ENCODE peak calls at places on chromosomes 7 and 10, in six cellular contexts. I is fibroblast of the aortic adventitia; R is right atrium auricular region; G is BJ; V is AG09309; J is CD8-positive, alpha-beta T cell. C is an unnamed sample.

GRCh38 chr10:93438796-93439253 is 43.3 kb downstream of the MYOF start:
- DNase-seq in I (no peak), R (no peak), G (no peak), V (no peak), J (no peak), C (peak)

GRCh38 chr10:95674643-95675042 is 18.1 kb upstream of the ALDH18A1 start:
- DNase-seq in I (no peak), R (no peak), G (no peak), V (no peak), J (no peak), C (no peak)

GRCh38 chr10:5625992-5626777 is 40.2 kb downstream of the ASB13 start:
- DNase-seq in I (no peak), R (no peak), G (no peak), V (no peak), J (no peak), C (no peak)

GRCh38 chr7:2525931-2526630 is 6.5 kb downstream of the LFNG start:
- DNase-seq in I (no peak), R (no peak), G (no peak), V (no peak), J (no peak), C (no peak)

GRCh38 chr10:101840102-101840684 is 3.4 kb downstream of the KCNIP2 start:
- DNase-seq in I (no peak), R (no peak), G (no peak), V (no peak), J (no peak), C (peak)

GRCh38 chr10:121698336-121698735 is 100.1 kb upstream of the FGFR2 start:
- DNase-seq in I (no peak), R (no peak), G (no peak), V (no peak), J (no peak), C (no peak)

GRCh38 chr10:72364239-72364777 is 9.6 kb upstream of the DNAJB12 start:
- DNase-seq in I (peak), R (peak), G (peak), V (peak), J (peak), C (peak)

GRCh38 chr10:95279042-95279820 is 11.6 kb downstream of the PDLIM1 start:
- DNase-seq in I (peak), R (no peak), G (no peak), V (no peak), J (no peak), C (peak)

GRCh38 chr10:63720072-63720537 is 198.9 kb downstream of the REEP3 start:
- DNase-seq in I (peak), R (no peak), G (no peak), V (no peak), J (peak), C (peak)

GRCh38 chr7:138898255-138898654 is 82.9 kb downstream of the KIAA1549 start:
- DNase-seq in I (no peak), R (no peak), G (no peak), V (no peak), J (peak), C (no peak)

GRCh38 chr7:67696878-67697277 is 700.2 kb downstream of the TYW1 start:
- DNase-seq in I (no peak), R (no peak), G (no peak), V (no peak), J (no peak), C (no peak)

GRCh38 chr10:43822509-43823236 is 174.0 kb upstream of the ZNF32 start:
- DNase-seq in I (no peak), R (no peak), G (no peak), V (no peak), J (no peak), C (no peak)

GRCh38 chr7:14389052-14389988 is 399.9 kb upstream of the ETV1 start:
- DNase-seq in I (no peak), R (no peak), G (no peak), V (no peak), J (no peak), C (no peak)

GRCh38 chr10:84291389-84291788 is 37.0 kb upstream of the CCSER2 start:
- DNase-seq in I (peak), R (no peak), G (no peak), V (no peak), J (no peak), C (peak)

GRCh38 chr10:16845248-16845647 is 28.0 kb upstream of the RSU1 start:
- DNase-seq in I (peak), R (no peak), G (no peak), V (no peak), J (no peak), C (peak)

GRCh38 chr10:129772472-129773358 is 191.4 kb downstream of the EBF3 start:
- DNase-seq in I (no peak), R (peak), G (no peak), V (no peak), J (peak), C (no peak)

GRCh38 chr10:91410638-91411367 is 659 bp downstream of the HECTD2 start:
- DNase-seq in I (peak), R (no peak), G (no peak), V (no peak), J (no peak), C (peak)

GRCh38 chr10:67934331-67934730 is 49.9 kb downstream of the SIRT1 start:
- DNase-seq in I (no peak), R (no peak), G (no peak), V (no peak), J (no peak), C (no peak)

GRCh38 chr10:7872041-7872442 is 53.7 kb downstream of the TAF3 start:
- DNase-seq in I (peak), R (no peak), G (no peak), V (no peak), J (no peak), C (peak)

GRCh38 chr7:128207609-128208008 is 33.5 kb upstream of the LEP start:
- DNase-seq in I (no peak), R (no peak), G (no peak), V (no peak), J (peak), C (no peak)

GRCh38 chr7:74612015-74612829 is 45.3 kb upstream of the GTF2I start:
- DNase-seq in I (peak), R (no peak), G (no peak), V (no peak), J (no peak), C (peak)

GRCh38 chr7:50412958-50413357 is 37.2 kb downstream of the FIGNL1 start:
- DNase-seq in I (no peak), R (no peak), G (no peak), V (no peak), J (no peak), C (no peak)

GRCh38 chr7:1345796-1346532 is 113.3 kb downstream of the UNCX start:
- DNase-seq in I (no peak), R (no peak), G (no peak), V (no peak), J (no peak), C (no peak)

GRCh38 chr7:106604303-106604918 is 56.5 kb downstream of the CCDC71L start:
- DNase-seq in I (no peak), R (no peak), G (no peak), V (no peak), J (no peak), C (peak)

GRCh38 chr10:116382290-116382689 is 45.4 kb upstream of the PNLIPRP3 start:
- DNase-seq in I (no peak), R (no peak), G (no peak), V (no peak), J (no peak), C (no peak)

GRCh38 chr10:18583575-18584270 is 67.7 kb downstream of the NSUN6 start:
- DNase-seq in I (peak), R (no peak), G (no peak), V (no peak), J (no peak), C (peak)
- TF ChIP-seq CTCF in I (peak), R (peak), G (no peak), V (no peak), J (peak), C (peak)

DNA sequence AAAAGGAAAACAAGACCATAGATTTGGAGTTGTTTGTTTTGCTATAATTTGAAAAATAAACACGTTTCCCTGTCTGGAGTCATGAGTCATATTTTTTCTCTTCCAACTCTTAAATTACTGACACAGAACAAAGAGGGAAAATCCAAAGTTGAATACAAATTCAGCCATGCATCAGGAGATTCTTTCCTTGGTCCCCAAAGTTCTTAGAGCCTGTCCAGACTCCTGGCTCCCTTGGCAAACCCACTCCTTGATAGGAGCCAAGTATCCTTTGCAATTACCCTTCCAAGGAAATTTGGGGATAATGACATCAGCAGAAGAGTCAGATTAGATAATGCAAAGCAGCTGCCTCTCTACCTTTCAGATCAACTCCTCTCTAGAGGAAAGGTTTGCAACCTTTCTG is 147.9 kb upstream of the NPVF start:
- DNase-seq in I (no peak), R (no peak), G (no peak), V (no peak), J (no peak), C (no peak)
- H3K4me3 ChIP-seq in I (no peak), R (no peak), G (no peak), V (no peak), J (no peak), C (no peak)

GRCh38 chr10:128086003-128086863 is 40.0 kb downstream of the MKI67 start:
- DNase-seq in I (no peak), R (no peak), G (no peak), V (no peak), J (no peak), C (no peak)

GRCh38 chr10:128087146-128087883 is 38.9 kb downstream of the MKI67 start:
- DNase-seq in I (no peak), R (no peak), G (no peak), V (no peak), J (no peak), C (no peak)

GRCh38 chr10:128084991-128085390 is 41.2 kb downstream of the MKI67 start:
- DNase-seq in I (no peak), R (no peak), G (no peak), V (no peak), J (peak), C (no peak)

GRCh38 chr10:128091636-128092210 is 34.5 kb downstream of the MKI67 start:
- DNase-seq in I (no peak), R (no peak), G (no peak), V (no peak), J (no peak), C (no peak)

DNA sequence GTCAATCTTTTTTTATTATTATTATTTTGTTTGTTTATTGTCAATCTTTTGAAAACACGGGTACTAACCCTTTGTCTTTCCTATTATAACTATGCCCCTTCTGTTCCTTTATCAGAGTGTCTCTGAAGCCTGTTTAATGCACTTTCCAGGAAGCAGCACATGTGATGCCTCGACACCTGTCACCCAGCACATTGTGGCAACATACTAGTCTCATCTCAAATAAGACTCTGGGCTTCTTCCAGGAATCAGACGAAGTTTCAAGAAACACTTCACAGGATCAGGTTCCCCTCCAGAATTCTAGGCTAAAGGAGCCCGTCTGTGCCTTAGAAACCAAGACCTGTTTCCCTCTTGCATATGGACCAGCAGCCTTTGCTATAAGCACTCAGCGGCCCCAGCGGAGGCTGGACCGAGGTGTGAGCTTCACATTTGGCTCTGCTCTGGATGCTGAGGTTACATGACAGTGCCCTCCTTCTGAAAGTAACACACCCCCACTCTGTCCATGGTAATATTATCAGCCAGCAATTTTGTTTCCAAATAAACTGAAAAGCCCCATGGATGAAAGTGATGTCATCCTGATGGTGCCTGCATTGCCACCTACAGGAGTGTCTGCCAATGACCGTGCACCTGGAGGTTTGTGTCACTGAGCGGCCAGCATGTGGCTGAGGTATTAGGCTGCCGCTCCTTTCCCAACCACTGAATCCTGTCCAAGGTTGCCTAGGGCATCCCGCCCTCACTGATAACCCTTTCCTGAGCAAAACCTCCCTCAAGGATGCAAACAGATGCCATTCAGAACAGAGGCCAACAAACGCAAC is 38.1 kb downstream of the MKI67 start:
- DNase-seq in I (no peak), R (no peak), G (no peak), V (no peak), J (no peak), C (no peak)
- TF ChIP-seq CTCF in I (no peak), R (no peak), G (peak), V (no peak), J (no peak), C (no peak)

GRCh38 chr10:69323622-69324021 is 45.3 kb downstream of the HK1 start:
- DNase-seq in I (no peak), R (no peak), G (no peak), V (no peak), J (no peak), C (no peak)

GRCh38 chr10:69319911-69320316 is 41.6 kb downstream of the HK1 start:
- DNase-seq in I (no peak), R (no peak), G (no peak), V (no peak), J (no peak), C (no peak)

GRCh38 chr10:69320521-69320920 is 42.2 kb downstream of the HK1 start:
- DNase-seq in I (no peak), R (no peak), G (no peak), V (no peak), J (no peak), C (no peak)

GRCh38 chr10:69321037-69321715 is 42.9 kb downstream of the HK1 start:
- DNase-seq in I (no peak), R (no peak), G (no peak), V (no peak), J (no peak), C (no peak)

GRCh38 chr10:69321865-69322264 is 43.6 kb downstream of the HK1 start:
- DNase-seq in I (no peak), R (no peak), G (no peak), V (no peak), J (no peak), C (no peak)
- H3K4me3 ChIP-seq in I (no peak), R (no peak), G (no peak), V (no peak), J (no peak), C (no peak)

GRCh38 chr7:20786049-20786412 is 655 bp downstream of the SP8 start:
- DNase-seq in I (no peak), R (no peak), G (no peak), V (no peak), J (no peak), C (no peak)

GRCh38 chr7:20784311-20785210 is 2.1 kb downstream of the SP8 start:
- DNase-seq in I (no peak), R (no peak), G (no peak), V (no peak), J (no peak), C (no peak)

GRCh38 chr7:20786421-20786778 is 286 bp downstream of the SP8 start:
- DNase-seq in I (no peak), R (no peak), G (no peak), V (no peak), J (no peak), C (no peak)

GRCh38 chr7:20786779-20787651 is at the start of gene SP8:
- DNase-seq in I (no peak), R (no peak), G (no peak), V (no peak), J (no peak), C (no peak)

GRCh38 chr7:20785211-20786048 is 1.3 kb downstream of the SP8 start:
- DNase-seq in I (no peak), R (no peak), G (no peak), V (no peak), J (no peak), C (no peak)
- TF ChIP-seq CTCF in I (no peak), R (no peak), G (no peak), V (no peak), J (no peak), C (no peak)